ENCODE peak calls at places on chromosomes 13 and 19, in four cellular contexts. One of them, this sample, is unnamed.
A peak's percentile ranks its signal among the peaks of the same experiment; 100 is the strongest.

GRCh38 chr13:72763411-72763810 is 18.3 kb downstream of the DIS3 start:
- DNase-seq in WTC11: no peak
- DNase-seq in HepG2: no peak
- DNase-seq in K562: no peak
- DNase-seq in this sample: no peak

GRCh38 chr19:47445937-47446402 is 25.7 kb downstream of the SLC8A2 start:
- DNase-seq in WTC11: peak; percentile 53
- DNase-seq in HepG2: no peak
- DNase-seq in K562: peak; percentile 61
- DNase-seq in this sample: no peak

GRCh38 chr19:38596057-38596981 is 21.4 kb downstream of the MAP4K1 start:
- DNase-seq in WTC11: peak; percentile 98
- DNase-seq in HepG2: peak; percentile 20
- DNase-seq in K562: peak; percentile 97
- DNase-seq in this sample: peak; percentile 84

GRCh38 chr13:78238911-78239310 is 320.3 kb upstream of the EDNRB start:
- DNase-seq in WTC11: no peak
- DNase-seq in HepG2: no peak
- DNase-seq in K562: no peak
- DNase-seq in this sample: no peak

GRCh38 chr13:18965347-18965855 is 216.2 kb downstream of the TUBA3C start:
- DNase-seq in WTC11: no peak
- DNase-seq in HepG2: no peak
- DNase-seq in K562: no peak
- DNase-seq in this sample: no peak

GRCh38 chr19:53057904-53058579 is 13.5 kb downstream of the ERVV-2 start:
- DNase-seq in WTC11: peak; percentile 89
- DNase-seq in HepG2: no peak
- DNase-seq in K562: no peak
- DNase-seq in this sample: no peak

GRCh38 chr13:40665061-40665753 is 1.2 kb downstream of the FOXO1 start:
- DNase-seq in WTC11: peak; percentile 36
- DNase-seq in HepG2: no peak
- DNase-seq in K562: peak; percentile 33
- DNase-seq in this sample: peak; percentile 8

GRCh38 chr13:90414691-90415596 is 932.5 kb upstream of the MIR17HG start:
- DNase-seq in WTC11: no peak
- DNase-seq in HepG2: no peak
- DNase-seq in K562: no peak
- DNase-seq in this sample: peak; percentile 18

GRCh38 chr19:7515091-7515470 is 822 bp upstream of the ZNF358 start:
- DNase-seq in WTC11: no peak
- DNase-seq in HepG2: no peak
- DNase-seq in K562: no peak
- DNase-seq in this sample: no peak

GRCh38 chr13:39037410-39037879 is 444 bp downstream of the PROSER1 start:
- DNase-seq in WTC11: no peak
- DNase-seq in HepG2: no peak
- DNase-seq in K562: no peak
- DNase-seq in this sample: no peak

GRCh38 chr13:37109080-37109678 is 3.7 kb upstream of the CSNK1A1L start:
- DNase-seq in WTC11: no peak
- DNase-seq in HepG2: peak; percentile 3
- DNase-seq in K562: no peak
- DNase-seq in this sample: peak; percentile 1

GRCh38 chr13:48783831-48784230 is 130.1 kb downstream of the CYSLTR2 start:
- DNase-seq in WTC11: no peak
- DNase-seq in HepG2: no peak
- DNase-seq in K562: no peak
- DNase-seq in this sample: no peak

GRCh38 chr13:48784906-48785555 is 131.3 kb downstream of the CYSLTR2 start:
- DNase-seq in WTC11: no peak
- DNase-seq in HepG2: no peak
- DNase-seq in K562: no peak
- DNase-seq in this sample: no peak

GRCh38 chr13:48782429-48782840 is 128.7 kb downstream of the CYSLTR2 start:
- DNase-seq in WTC11: no peak
- DNase-seq in HepG2: peak; percentile 15
- DNase-seq in K562: no peak
- DNase-seq in this sample: no peak

GRCh38 chr13:48780713-48781341 is 127.1 kb downstream of the CYSLTR2 start:
- DNase-seq in WTC11: no peak
- DNase-seq in HepG2: no peak
- DNase-seq in K562: no peak
- DNase-seq in this sample: no peak

DNA sequence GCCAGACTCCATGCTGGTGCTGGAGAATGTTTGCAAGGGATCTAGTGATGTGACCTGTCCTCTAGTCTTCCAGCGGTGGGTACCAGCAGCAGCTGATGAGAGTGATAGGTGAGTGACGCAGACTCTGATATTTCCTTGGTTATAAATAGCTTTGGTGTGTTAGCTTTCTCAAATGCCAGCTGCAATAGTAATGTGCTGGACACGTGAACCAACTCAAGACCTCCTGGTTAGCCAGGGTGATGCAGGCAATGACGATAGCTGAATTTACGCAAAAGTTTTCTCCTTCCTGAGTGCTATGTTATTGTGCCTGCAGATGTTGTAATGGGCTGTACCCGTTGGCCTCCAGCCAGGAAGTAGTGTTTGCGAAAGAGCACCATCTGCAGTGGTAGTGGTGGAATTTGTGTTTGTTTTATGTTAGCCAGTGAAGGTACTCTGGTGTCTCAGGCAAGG is 129.5 kb downstream of the CYSLTR2 start:
- DNase-seq in WTC11: no peak
- DNase-seq in HepG2: peak; percentile 63
- DNase-seq in K562: no peak
- DNase-seq in this sample: peak; percentile 10
- TF ChIP-seq NR3C1 in WTC11: no peak
- TF ChIP-seq NR3C1 in HepG2: no peak
- TF ChIP-seq NR3C1 in K562: no peak
- TF ChIP-seq NR3C1 in this sample: no peak

GRCh38 chr19:29860492-29860891 is 48.7 kb downstream of the CCNE1 start:
- DNase-seq in WTC11: no peak
- DNase-seq in HepG2: no peak
- DNase-seq in K562: peak; percentile 74
- DNase-seq in this sample: peak; percentile 66
- TF ChIP-seq NR3C1 in WTC11: no peak
- TF ChIP-seq NR3C1 in HepG2: no peak
- TF ChIP-seq NR3C1 in K562: no peak
- TF ChIP-seq NR3C1 in this sample: no peak

GRCh38 chr19:15404780-15405211 is 14.0 kb downstream of the AKAP8L start:
- DNase-seq in WTC11: no peak
- DNase-seq in HepG2: no peak
- DNase-seq in K562: no peak
- DNase-seq in this sample: no peak
- TF ChIP-seq NR3C1 in WTC11: no peak
- TF ChIP-seq NR3C1 in HepG2: no peak
- TF ChIP-seq NR3C1 in K562: no peak
- TF ChIP-seq NR3C1 in this sample: no peak

DNA sequence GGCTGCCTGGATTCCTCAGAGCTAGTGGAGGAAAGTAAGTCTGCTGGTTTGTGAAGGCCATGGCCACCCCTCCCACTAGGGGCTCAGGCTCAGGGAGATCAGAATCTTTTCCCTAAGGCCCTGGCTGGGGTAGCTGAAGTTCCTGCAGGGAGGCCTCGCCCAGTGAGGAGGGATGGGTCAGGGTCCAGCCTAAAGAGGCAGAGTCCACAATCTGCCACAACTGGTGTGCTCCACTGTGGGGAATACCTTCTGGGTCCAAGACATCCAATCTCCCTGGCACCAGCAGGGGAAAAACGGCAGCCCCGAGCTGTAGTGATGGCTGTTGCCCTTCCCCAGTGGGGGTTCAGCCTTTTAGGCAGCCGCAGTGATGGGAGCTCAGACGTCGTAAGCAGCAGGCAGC is 23.2 kb downstream of the IGFL3 start:
- DNase-seq in WTC11: peak; percentile 18
- DNase-seq in HepG2: no peak
- DNase-seq in K562: no peak
- DNase-seq in this sample: no peak
- TF ChIP-seq NR3C1 in WTC11: no peak
- TF ChIP-seq NR3C1 in HepG2: no peak
- TF ChIP-seq NR3C1 in K562: no peak
- TF ChIP-seq NR3C1 in this sample: no peak

GRCh38 chr19:17137417-17137816 is 61.8 kb downstream of the MYO9B start:
- DNase-seq in WTC11: no peak
- DNase-seq in HepG2: no peak
- DNase-seq in K562: no peak
- DNase-seq in this sample: no peak
- TF ChIP-seq NR3C1 in WTC11: no peak
- TF ChIP-seq NR3C1 in HepG2: no peak
- TF ChIP-seq NR3C1 in K562: no peak
- TF ChIP-seq NR3C1 in this sample: no peak

DNA sequence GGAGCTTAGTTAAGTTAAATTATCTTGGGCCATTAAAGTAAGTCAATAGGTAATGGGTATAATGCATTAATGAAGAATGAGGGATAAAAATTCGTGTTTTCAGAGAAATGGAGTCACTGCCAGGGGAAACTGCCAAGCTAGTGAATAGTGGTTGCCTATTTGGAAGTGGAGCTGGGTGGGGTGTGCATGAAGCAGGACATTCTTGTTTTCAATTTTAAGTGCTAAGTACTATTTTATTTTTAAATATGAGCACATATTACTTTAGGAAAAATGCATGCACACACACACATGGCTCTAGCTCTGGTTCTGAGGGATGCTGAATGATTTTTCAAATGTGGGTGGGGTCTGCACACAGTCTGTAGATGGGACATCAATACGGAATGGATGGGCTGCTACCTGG is 717.7 kb upstream of the SGCG start:
- DNase-seq in WTC11: no peak
- DNase-seq in HepG2: no peak
- DNase-seq in K562: no peak
- DNase-seq in this sample: no peak
- TF ChIP-seq NR3C1 in WTC11: no peak
- TF ChIP-seq NR3C1 in HepG2: no peak
- TF ChIP-seq NR3C1 in K562: no peak
- TF ChIP-seq NR3C1 in this sample: no peak

GRCh38 chr13:51636349-51636890 is 52.2 kb downstream of the WDFY2 start:
- DNase-seq in WTC11: no peak
- DNase-seq in HepG2: peak; percentile 99
- DNase-seq in K562: no peak
- DNase-seq in this sample: no peak
- TF ChIP-seq NR3C1 in WTC11: no peak
- TF ChIP-seq NR3C1 in HepG2: no peak
- TF ChIP-seq NR3C1 in K562: no peak
- TF ChIP-seq NR3C1 in this sample: no peak

DNA sequence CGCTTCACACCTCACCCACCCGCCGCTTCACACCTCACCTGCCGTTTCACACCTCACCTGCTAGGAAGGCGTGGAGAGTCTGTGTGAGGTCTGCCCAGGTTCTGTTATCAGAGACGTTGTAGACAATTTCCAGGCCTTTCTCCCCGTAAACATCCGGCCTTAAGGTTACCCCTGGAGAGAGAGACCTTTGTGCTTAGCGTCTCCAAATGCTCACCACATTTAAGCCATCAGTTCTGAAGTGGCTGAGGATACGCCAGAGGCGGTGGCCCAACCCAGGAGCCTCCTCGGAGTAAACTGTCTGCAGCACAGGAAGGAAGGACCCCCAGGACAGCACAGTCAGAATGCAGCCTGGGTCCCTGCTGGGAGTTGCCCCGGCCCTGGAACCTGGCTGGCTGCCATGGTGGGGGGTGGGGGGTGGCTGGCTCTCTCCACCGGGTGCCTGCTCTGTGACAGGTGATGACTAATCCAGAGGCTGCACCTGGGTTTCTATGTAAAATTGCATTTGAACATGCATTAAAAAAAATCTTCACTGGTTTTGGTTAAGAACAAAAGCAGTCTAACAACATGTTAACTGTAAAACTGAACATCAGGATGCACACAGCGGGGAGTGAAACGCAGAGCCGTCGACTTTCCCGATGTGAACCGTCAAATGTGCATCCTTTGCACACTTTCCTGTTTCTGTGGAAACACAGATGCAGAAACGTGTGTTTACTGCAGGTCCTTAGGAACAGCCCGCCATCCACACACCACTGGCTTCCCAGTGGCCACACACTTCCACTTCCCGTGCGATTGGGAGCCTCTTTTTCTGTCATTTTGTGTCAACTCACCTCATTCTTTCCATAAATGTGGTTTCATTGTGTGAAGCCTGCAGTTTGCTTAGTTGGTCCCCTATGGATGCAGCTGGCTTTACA is 4.5 kb downstream of the ATP4B start:
- DNase-seq in WTC11: peak; percentile 7
- DNase-seq in HepG2: no peak
- DNase-seq in K562: no peak
- DNase-seq in this sample: no peak
- TF ChIP-seq NR3C1 in WTC11: no peak
- TF ChIP-seq NR3C1 in HepG2: no peak
- TF ChIP-seq NR3C1 in K562: no peak
- TF ChIP-seq NR3C1 in this sample: no peak

DNA sequence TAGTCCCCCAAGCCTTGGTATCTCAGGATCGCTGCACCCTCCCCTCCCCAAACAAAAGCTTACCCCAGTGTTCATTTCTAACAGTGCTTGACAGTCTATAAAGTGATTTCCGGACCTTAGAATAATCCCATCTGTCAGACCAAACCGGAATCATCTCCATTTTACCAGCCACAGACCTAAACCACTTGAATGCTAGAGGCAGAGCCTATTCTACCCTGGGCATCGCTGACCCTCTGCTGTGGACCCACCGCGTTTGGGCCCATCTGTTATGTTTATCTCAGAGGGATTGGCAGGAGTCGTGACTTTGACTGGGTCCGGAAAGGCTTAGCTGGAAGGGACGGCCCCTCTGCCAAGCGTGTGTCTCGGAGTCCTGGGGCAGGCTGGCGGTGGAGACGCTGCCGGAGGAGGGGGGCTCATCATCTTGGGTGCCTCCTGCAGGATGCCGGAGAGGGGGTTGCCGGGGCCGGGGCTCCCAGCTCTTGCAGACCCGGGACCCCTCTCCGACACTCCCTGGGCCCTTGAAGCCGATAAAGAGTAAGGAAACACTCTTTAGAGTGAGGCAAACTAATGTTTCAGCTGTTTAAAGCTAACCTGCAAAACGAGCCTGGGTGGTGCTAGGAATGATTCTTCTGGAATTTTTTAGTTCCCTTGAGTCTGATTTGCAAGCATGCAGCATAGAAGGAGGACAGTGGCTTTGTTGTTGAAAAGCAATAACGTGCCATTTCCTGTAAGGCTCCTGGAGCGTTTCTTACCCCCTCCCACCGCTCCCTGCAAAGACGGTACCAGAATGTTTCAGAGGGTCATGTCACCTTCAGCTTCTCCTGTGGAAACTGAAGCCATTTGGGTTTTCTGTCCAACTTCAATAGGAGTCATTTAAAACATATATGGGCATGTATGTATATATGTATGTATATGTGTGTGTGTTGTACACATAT is 1.3 kb downstream of the SLC25A42 start:
- DNase-seq in WTC11: peak; percentile 35
- DNase-seq in HepG2: no peak
- DNase-seq in K562: peak; percentile 29
- DNase-seq in this sample: no peak
- TF ChIP-seq NR3C1 in WTC11: no peak
- TF ChIP-seq NR3C1 in HepG2: no peak
- TF ChIP-seq NR3C1 in K562: no peak
- TF ChIP-seq NR3C1 in this sample: no peak